ENCODE peak calls at places on chromosomes 4 and X, in nine cellular contexts. One of them, this sample, is unnamed.

GRCh38 chr4:152165146-152165545 is 370.7 kb downstream of the FBXW7 start:
- DNase-seq in nephron progenitor cell: no peak
- DNase-seq in testis: no peak
- DNase-seq in stimulated activated effector memory CD8-positive, alpha-beta T cell treated with anti-CD3 and anti-CD28 coated beads, Interleukin-12 subunit alpha, Interleukin-12 subunit beta, amount 100 ng/mL, for 72 hours: no peak
- DNase-seq in suprapubic skin: no peak
- DNase-seq in hypothalamus: no peak
- DNase-seq in WERI-Rb-1: no peak
- DNase-seq in DMS53: peak
- DNase-seq in non-pigmented ciliary epithelial cell: no peak
- DNase-seq in this sample: peak

GRCh38 chr4:4364486-4365208 is 22.3 kb upstream of the NSG1 start:
- DNase-seq in stimulated activated effector memory CD8-positive, alpha-beta T cell treated with anti-CD3 and anti-CD28 coated beads, Interleukin-12 subunit alpha, Interleukin-12 subunit beta, amount 100 ng/mL, for 72 hours: no peak
- DNase-seq in WERI-Rb-1: no peak
- DNase-seq in nephron progenitor cell: no peak
- DNase-seq in hypothalamus: no peak
- DNase-seq in DMS53: no peak
- DNase-seq in non-pigmented ciliary epithelial cell: no peak
- DNase-seq in suprapubic skin: no peak
- DNase-seq in testis: no peak
- DNase-seq in this sample: peak

GRCh38 chrX:15399901-15400500 is 15.8 kb upstream of the VEGFD start:
- DNase-seq in DMS53: no peak
- DNase-seq in stimulated activated effector memory CD8-positive, alpha-beta T cell treated with anti-CD3 and anti-CD28 coated beads, Interleukin-12 subunit alpha, Interleukin-12 subunit beta, amount 100 ng/mL, for 72 hours: no peak
- DNase-seq in WERI-Rb-1: no peak
- DNase-seq in suprapubic skin: no peak
- DNase-seq in testis: no peak
- DNase-seq in hypothalamus: no peak
- DNase-seq in nephron progenitor cell: no peak
- DNase-seq in non-pigmented ciliary epithelial cell: no peak
- DNase-seq in this sample: no peak

GRCh38 chrX:153763298-153763932 is 634 bp upstream of the PLXNB3 start:
- DNase-seq in non-pigmented ciliary epithelial cell: no peak
- DNase-seq in WERI-Rb-1: peak
- DNase-seq in DMS53: no peak
- DNase-seq in suprapubic skin: no peak
- DNase-seq in testis: no peak
- DNase-seq in hypothalamus: no peak
- DNase-seq in nephron progenitor cell: no peak
- DNase-seq in stimulated activated effector memory CD8-positive, alpha-beta T cell treated with anti-CD3 and anti-CD28 coated beads, Interleukin-12 subunit alpha, Interleukin-12 subunit beta, amount 100 ng/mL, for 72 hours: no peak
- DNase-seq in this sample: no peak

GRCh38 chrX:74505437-74505836 is 84.1 kb downstream of the SLC16A2 start:
- DNase-seq in testis: no peak
- DNase-seq in DMS53: no peak
- DNase-seq in non-pigmented ciliary epithelial cell: no peak
- DNase-seq in WERI-Rb-1: peak
- DNase-seq in stimulated activated effector memory CD8-positive, alpha-beta T cell treated with anti-CD3 and anti-CD28 coated beads, Interleukin-12 subunit alpha, Interleukin-12 subunit beta, amount 100 ng/mL, for 72 hours: no peak
- DNase-seq in suprapubic skin: no peak
- DNase-seq in hypothalamus: no peak
- DNase-seq in nephron progenitor cell: peak
- DNase-seq in this sample: no peak

GRCh38 chr4:89316187-89316586 is 8.6 kb upstream of the GPRIN3 start:
- DNase-seq in testis: no peak
- DNase-seq in DMS53: no peak
- DNase-seq in suprapubic skin: no peak
- DNase-seq in WERI-Rb-1: no peak
- DNase-seq in stimulated activated effector memory CD8-positive, alpha-beta T cell treated with anti-CD3 and anti-CD28 coated beads, Interleukin-12 subunit alpha, Interleukin-12 subunit beta, amount 100 ng/mL, for 72 hours: no peak
- DNase-seq in hypothalamus: no peak
- DNase-seq in nephron progenitor cell: no peak
- DNase-seq in non-pigmented ciliary epithelial cell: no peak
- DNase-seq in this sample: no peak

GRCh38 chr4:110636677-110637407 is 14.0 kb upstream of the PITX2 start:
- DNase-seq in stimulated activated effector memory CD8-positive, alpha-beta T cell treated with anti-CD3 and anti-CD28 coated beads, Interleukin-12 subunit alpha, Interleukin-12 subunit beta, amount 100 ng/mL, for 72 hours: no peak
- DNase-seq in WERI-Rb-1: peak
- DNase-seq in suprapubic skin: no peak
- DNase-seq in non-pigmented ciliary epithelial cell: no peak
- DNase-seq in hypothalamus: no peak
- DNase-seq in testis: no peak
- DNase-seq in DMS53: peak
- DNase-seq in nephron progenitor cell: peak
- DNase-seq in this sample: peak

GRCh38 chrX:106774981-106775380 is 27.5 kb upstream of the TBC1D8B start:
- DNase-seq in hypothalamus: no peak
- DNase-seq in testis: no peak
- DNase-seq in stimulated activated effector memory CD8-positive, alpha-beta T cell treated with anti-CD3 and anti-CD28 coated beads, Interleukin-12 subunit alpha, Interleukin-12 subunit beta, amount 100 ng/mL, for 72 hours: no peak
- DNase-seq in WERI-Rb-1: no peak
- DNase-seq in nephron progenitor cell: no peak
- DNase-seq in DMS53: no peak
- DNase-seq in suprapubic skin: no peak
- DNase-seq in non-pigmented ciliary epithelial cell: no peak
- DNase-seq in this sample: no peak

GRCh38 chr4:183348706-183349659 is 26.8 kb upstream of the CLDN24 start:
- DNase-seq in nephron progenitor cell: no peak
- DNase-seq in hypothalamus: no peak
- DNase-seq in DMS53: no peak
- DNase-seq in testis: no peak
- DNase-seq in suprapubic skin: no peak
- DNase-seq in non-pigmented ciliary epithelial cell: no peak
- DNase-seq in stimulated activated effector memory CD8-positive, alpha-beta T cell treated with anti-CD3 and anti-CD28 coated beads, Interleukin-12 subunit alpha, Interleukin-12 subunit beta, amount 100 ng/mL, for 72 hours: no peak
- DNase-seq in WERI-Rb-1: no peak
- DNase-seq in this sample: no peak

GRCh38 chr4:181870326-181870725 is 372.9 kb upstream of the TENM3 start:
- DNase-seq in non-pigmented ciliary epithelial cell: no peak
- DNase-seq in nephron progenitor cell: no peak
- DNase-seq in hypothalamus: no peak
- DNase-seq in WERI-Rb-1: no peak
- DNase-seq in stimulated activated effector memory CD8-positive, alpha-beta T cell treated with anti-CD3 and anti-CD28 coated beads, Interleukin-12 subunit alpha, Interleukin-12 subunit beta, amount 100 ng/mL, for 72 hours: no peak
- DNase-seq in suprapubic skin: no peak
- DNase-seq in testis: no peak
- DNase-seq in DMS53: no peak
- DNase-seq in this sample: no peak

GRCh38 chrX:101347859-101348451 is 587 bp downstream of the TIMM8A start:
- DNase-seq in nephron progenitor cell: no peak
- DNase-seq in WERI-Rb-1: no peak
- DNase-seq in hypothalamus: no peak
- DNase-seq in DMS53: no peak
- DNase-seq in suprapubic skin: no peak
- DNase-seq in testis: peak
- DNase-seq in stimulated activated effector memory CD8-positive, alpha-beta T cell treated with anti-CD3 and anti-CD28 coated beads, Interleukin-12 subunit alpha, Interleukin-12 subunit beta, amount 100 ng/mL, for 72 hours: no peak
- DNase-seq in non-pigmented ciliary epithelial cell: no peak
- DNase-seq in this sample: no peak

GRCh38 chr4:8218371-8219050 is 19.4 kb downstream of the SH3TC1 start:
- DNase-seq in WERI-Rb-1: no peak
- DNase-seq in hypothalamus: no peak
- DNase-seq in non-pigmented ciliary epithelial cell: no peak
- DNase-seq in suprapubic skin: no peak
- DNase-seq in DMS53: peak
- DNase-seq in stimulated activated effector memory CD8-positive, alpha-beta T cell treated with anti-CD3 and anti-CD28 coated beads, Interleukin-12 subunit alpha, Interleukin-12 subunit beta, amount 100 ng/mL, for 72 hours: no peak
- DNase-seq in testis: no peak
- DNase-seq in nephron progenitor cell: no peak
- DNase-seq in this sample: no peak

GRCh38 chr4:139419388-139419914 is 34.5 kb upstream of the RAB33B start:
- DNase-seq in WERI-Rb-1: no peak
- DNase-seq in testis: peak
- DNase-seq in DMS53: no peak
- DNase-seq in hypothalamus: no peak
- DNase-seq in suprapubic skin: no peak
- DNase-seq in nephron progenitor cell: no peak
- DNase-seq in non-pigmented ciliary epithelial cell: peak
- DNase-seq in stimulated activated effector memory CD8-positive, alpha-beta T cell treated with anti-CD3 and anti-CD28 coated beads, Interleukin-12 subunit alpha, Interleukin-12 subunit beta, amount 100 ng/mL, for 72 hours: no peak
- DNase-seq in this sample: no peak

GRCh38 chr4:38128478-38129451 is 168.6 kb downstream of the PTTG2 start:
- DNase-seq in non-pigmented ciliary epithelial cell: no peak
- DNase-seq in DMS53: peak
- DNase-seq in nephron progenitor cell: no peak
- DNase-seq in hypothalamus: no peak
- DNase-seq in stimulated activated effector memory CD8-positive, alpha-beta T cell treated with anti-CD3 and anti-CD28 coated beads, Interleukin-12 subunit alpha, Interleukin-12 subunit beta, amount 100 ng/mL, for 72 hours: peak
- DNase-seq in WERI-Rb-1: no peak
- DNase-seq in suprapubic skin: no peak
- DNase-seq in testis: no peak
- DNase-seq in this sample: peak

GRCh38 chr4:129926936-129927335 is 831.0 kb downstream of the C4orf33 start:
- DNase-seq in DMS53: peak
- DNase-seq in non-pigmented ciliary epithelial cell: no peak
- DNase-seq in stimulated activated effector memory CD8-positive, alpha-beta T cell treated with anti-CD3 and anti-CD28 coated beads, Interleukin-12 subunit alpha, Interleukin-12 subunit beta, amount 100 ng/mL, for 72 hours: no peak
- DNase-seq in nephron progenitor cell: no peak
- DNase-seq in WERI-Rb-1: no peak
- DNase-seq in testis: no peak
- DNase-seq in suprapubic skin: no peak
- DNase-seq in hypothalamus: no peak
- DNase-seq in this sample: no peak

GRCh38 chr4:1644906-1645657 is 39.0 kb downstream of the FAM53A start:
- DNase-seq in non-pigmented ciliary epithelial cell: no peak
- DNase-seq in DMS53: no peak
- DNase-seq in hypothalamus: peak
- DNase-seq in suprapubic skin: no peak
- DNase-seq in stimulated activated effector memory CD8-positive, alpha-beta T cell treated with anti-CD3 and anti-CD28 coated beads, Interleukin-12 subunit alpha, Interleukin-12 subunit beta, amount 100 ng/mL, for 72 hours: no peak
- DNase-seq in WERI-Rb-1: no peak
- DNase-seq in testis: no peak
- DNase-seq in nephron progenitor cell: peak
- DNase-seq in this sample: no peak

GRCh38 chr4:155248002-155248896 is 39.8 kb downstream of the NPY2R start:
- DNase-seq in non-pigmented ciliary epithelial cell: no peak
- DNase-seq in nephron progenitor cell: no peak
- DNase-seq in hypothalamus: no peak
- DNase-seq in stimulated activated effector memory CD8-positive, alpha-beta T cell treated with anti-CD3 and anti-CD28 coated beads, Interleukin-12 subunit alpha, Interleukin-12 subunit beta, amount 100 ng/mL, for 72 hours: no peak
- DNase-seq in WERI-Rb-1: no peak
- DNase-seq in DMS53: no peak
- DNase-seq in suprapubic skin: no peak
- DNase-seq in testis: no peak
- DNase-seq in this sample: peak

This sample was measured in H9.